ENCODE peak calls at places on chromosomes 12 and 14, in nine cellular contexts. T is IMR-90; U is osteoblast; N is ovary; S is suprapubic skin; D is CD8-positive, alpha-beta T cell; F is foreskin keratinocyte; B is uterus; Q is heart right ventricle. H is an unnamed sample. For H3K4me1, the result is how much of the 10 kb centered on the place peaks cover.

GRCh38 chr12:71007025-71007424 is 86.5 kb upstream of the PTPRR start:
- DNase-seq in N (no peak), T (no peak), U (no peak), F (no peak), D (no peak), Q (no peak), B (no peak), S (no peak), H (no peak)

GRCh38 chr14:96095581-96096476 is 56.7 kb downstream of the C14orf132 start:
- DNase-seq in B (peak), D (no peak), F (peak), T (peak), U (no peak), N (no peak), Q (no peak), S (peak), H (no peak)

GRCh38 chr12:63889236-63889635 is 44.7 kb downstream of the SRGAP1 start:
- DNase-seq in S (no peak), T (peak), Q (no peak), N (no peak), U (peak), F (peak), D (no peak), B (no peak), H (no peak)

GRCh38 chr12:88922816-88923215 is 342.5 kb upstream of the KITLG start:
- DNase-seq in U (peak), T (peak), N (no peak), S (no peak), Q (no peak), B (no peak), D (no peak), F (peak), H (no peak)

GRCh38 chr12:100566887-100567637 is 6.4 kb upstream of the GAS2L3 start:
- DNase-seq in B (no peak), U (peak), S (no peak), T (peak), F (peak), N (no peak), D (no peak), Q (no peak), H (no peak)

GRCh38 chr12:127767631-127768030 is 499.3 kb upstream of the TMEM132C start:
- DNase-seq in Q (no peak), S (no peak), D (no peak), U (no peak), B (no peak), F (no peak), N (no peak), T (no peak), H (no peak)

GRCh38 chr12:54299515-54300266 is 1.1 kb downstream of the NFE2 start:
- DNase-seq in F (peak), T (no peak), S (no peak), B (no peak), Q (no peak), N (no peak), U (peak), D (no peak), H (no peak)

GRCh38 chr12:120836119-120836684 is 68.0 kb downstream of the SPPL3 start:
- DNase-seq in T (no peak), B (no peak), U (no peak), Q (no peak), N (no peak), F (no peak), S (no peak), D (no peak), H (no peak)

GRCh38 chr12:64744422-64745258 is 14.6 kb downstream of the GNS start:
- DNase-seq in S (no peak), Q (no peak), D (no peak), B (no peak), U (no peak), F (peak), N (no peak), T (peak), H (no peak)

GRCh38 chr12:102816816-102817434 is 100.1 kb downstream of the PAH start:
- DNase-seq in F (peak), Q (no peak), B (no peak), D (no peak), T (peak), N (no peak), S (no peak), U (no peak), H (no peak)

GRCh38 chr12:1848741-1849140 is 28.4 kb downstream of the LRTM2 start:
- DNase-seq in Q (no peak), T (no peak), D (no peak), F (no peak), S (no peak), B (no peak), N (no peak), U (no peak), H (no peak)

GRCh38 chr12:10551375-10551774 is 45.7 kb downstream of the EIF2S3B start:
- DNase-seq in N (no peak), D (no peak), U (no peak), T (no peak), F (no peak), S (no peak), Q (peak), B (no peak), H (no peak)

GRCh38 chr12:94322346-94322745 is 137.3 kb downstream of the CEP83 start:
- DNase-seq in N (peak), U (no peak), B (no peak), F (no peak), T (no peak), Q (no peak), D (no peak), S (no peak), H (no peak)

GRCh38 chr12:10126401-10126800 is 3.6 kb downstream of the CLEC7A start:
- DNase-seq in F (no peak), U (no peak), D (no peak), N (no peak), T (no peak), B (no peak), S (no peak), Q (no peak), H (no peak)

GRCh38 chr14:72962829-72963312 is 36.6 kb downstream of the DCAF4 start:
- DNase-seq in T (peak), F (peak), U (peak), B (no peak), Q (no peak), N (no peak), S (no peak), D (no peak), H (no peak)

GRCh38 chr12:40921563-40922163 is 229.4 kb downstream of the CNTN1 start:
- DNase-seq in U (no peak), T (peak), Q (no peak), F (no peak), N (no peak), D (no peak), B (no peak), S (no peak), H (no peak)

GRCh38 chr14:71166434-71166833 is 259.2 kb downstream of the PCNX1 start:
- DNase-seq in B (no peak), Q (no peak), U (peak), T (peak), F (peak), S (peak), N (no peak), D (no peak), H (no peak)

GRCh38 chr14:68401855-68402254 is 391.0 kb downstream of the ZFP36L1 start:
- DNase-seq in S (no peak), N (no peak), Q (no peak), F (no peak), B (no peak), U (no peak), D (no peak), T (no peak), H (no peak)

GRCh38 chr14:68402525-68403101 is 390.3 kb downstream of the ZFP36L1 start:
- DNase-seq in N (no peak), S (no peak), T (no peak), B (no peak), F (no peak), D (no peak), Q (no peak), U (peak), H (no peak)

GRCh38 chr14:68404652-68405183 is 388.1 kb downstream of the ZFP36L1 start:
- DNase-seq in T (peak), B (no peak), D (no peak), Q (no peak), S (no peak), N (no peak), F (peak), U (no peak), H (no peak)

GRCh38 chr14:68403794-68404522 is 388.9 kb downstream of the ZFP36L1 start:
- DNase-seq in B (no peak), N (no peak), S (no peak), D (no peak), U (no peak), F (no peak), T (no peak), Q (no peak), H (no peak)

DNA sequence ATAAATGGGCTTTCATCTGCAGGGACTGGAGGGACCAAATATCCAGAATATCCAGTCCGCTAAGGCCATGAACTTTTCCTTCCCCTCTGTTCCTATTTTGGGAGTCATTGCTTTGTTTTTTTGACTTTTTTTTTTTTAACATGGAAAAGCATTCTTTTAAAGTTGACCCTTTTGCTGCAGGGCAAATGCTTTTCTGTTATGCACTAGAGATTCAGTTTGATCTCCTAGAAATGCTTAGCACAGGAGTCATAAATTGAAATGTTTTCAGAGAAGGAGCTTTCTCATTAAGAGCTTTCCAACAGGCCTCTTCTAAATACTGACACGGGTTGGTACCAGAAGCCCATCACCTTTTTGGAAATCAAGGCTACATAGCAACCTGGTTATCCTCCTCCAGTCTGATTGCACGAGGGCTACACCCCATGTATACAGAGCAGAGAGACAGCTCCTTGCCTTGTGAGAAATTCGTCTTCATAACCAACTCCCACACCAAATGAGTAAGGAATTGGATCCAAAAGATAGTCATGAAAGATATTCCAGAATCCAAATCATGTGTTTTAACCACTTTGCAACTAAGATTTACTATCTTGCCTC is 389.6 kb downstream of the ZFP36L1 start:
- DNase-seq in B (peak), F (no peak), T (no peak), U (no peak), Q (no peak), D (no peak), S (no peak), N (no peak), H (no peak)
- H3K4me1 ChIP-seq in B (under half), F (under half), T (under half), U (under half), Q (half or more), D (under half), S (half or more), N (under half), H (half or more)

GRCh38 chr14:51341338-51341737 is 101.3 kb downstream of the TMX1 start:
- DNase-seq in U (no peak), B (no peak), N (no peak), T (no peak), D (no peak), S (no peak), F (no peak), Q (no peak), H (no peak)

GRCh38 chr14:51336304-51336703 is 96.3 kb downstream of the TMX1 start:
- DNase-seq in F (no peak), B (no peak), S (no peak), U (no peak), N (no peak), Q (no peak), T (no peak), D (no peak), H (no peak)

GRCh38 chr14:51337520-51337919 is 97.5 kb downstream of the TMX1 start:
- DNase-seq in N (no peak), D (no peak), U (no peak), Q (no peak), S (no peak), B (no peak), F (peak), T (no peak), H (no peak)

DNA sequence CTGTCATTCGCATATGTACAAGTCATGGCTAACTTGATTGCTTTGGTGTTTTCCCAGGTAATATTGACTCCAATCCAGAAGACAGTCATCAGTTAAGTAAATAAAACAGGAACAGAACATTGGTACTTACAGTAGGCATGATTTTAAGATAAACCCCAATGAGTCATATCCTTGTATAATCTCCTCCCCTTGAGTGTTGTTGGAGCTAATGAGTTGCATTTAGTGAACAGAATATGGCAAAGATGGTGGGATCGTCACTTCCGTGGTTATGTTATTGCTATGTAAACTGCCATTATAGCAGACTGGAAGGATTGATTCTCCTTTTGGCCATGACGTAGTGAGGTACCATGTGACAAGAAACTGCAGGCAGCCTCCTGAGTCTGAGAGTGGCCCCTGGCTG is 102.2 kb downstream of the TMX1 start:
- DNase-seq in D (no peak), N (no peak), B (no peak), F (peak), Q (no peak), S (no peak), T (peak), U (no peak), H (no peak)
- TF ChIP-seq CTCF in D (no peak), N (no peak), B (no peak), F (no peak), Q (no peak), S (no peak), T (no peak), U (no peak), H (no peak)

GRCh38 chr12:108603743-108604142 is 5.9 kb upstream of the TMEM119 start:
- DNase-seq in F (no peak), T (no peak), S (no peak), B (no peak), D (no peak), N (no peak), U (peak), Q (no peak), H (no peak)
- H3K27ac ChIP-seq in F (no peak), T (no peak), S (no peak), B (no peak), D (no peak), N (no peak), U (no peak), Q (no peak), H (no peak)

GRCh38 chr14:77097006-77097688 is 911 bp upstream of the CIPC start:
- DNase-seq in T (peak), U (peak), N (no peak), D (no peak), Q (no peak), B (no peak), F (peak), S (no peak), H (no peak)

GRCh38 chr14:77099425-77100167 is 1.5 kb downstream of the CIPC start:
- DNase-seq in D (no peak), F (peak), B (no peak), U (no peak), Q (no peak), T (peak), S (no peak), N (no peak), H (no peak)

GRCh38 chr14:77098470-77099353 is 654 bp downstream of the CIPC start:
- DNase-seq in B (peak), D (no peak), T (no peak), U (no peak), Q (peak), F (no peak), S (peak), N (peak), H (peak)

GRCh38 chr14:77100961-77101360 is 2.9 kb downstream of the CIPC start:
- DNase-seq in B (no peak), F (no peak), N (no peak), D (no peak), T (peak), S (no peak), Q (no peak), U (no peak), H (no peak)

GRCh38 chr14:77097689-77098469 is at the start of gene CIPC:
- DNase-seq in U (peak), F (peak), B (peak), Q (peak), D (peak), S (peak), N (peak), T (peak), H (peak)
- H3K4me1 ChIP-seq in U (under half), F (under half), B (under half), Q (half or more), D (under half), S (half or more), N (under half), T (under half), H (under half)

GRCh38 chr14:68951051-68951797 is 27.9 kb downstream of the ACTN1 start:
- DNase-seq in N (peak), F (peak), S (peak), B (peak), T (peak), Q (peak), U (no peak), D (no peak), H (peak)
- TF ChIP-seq CTCF in N (no peak), F (peak), S (no peak), B (no peak), T (no peak), Q (no peak), U (no peak), D (no peak), H (no peak)

GRCh38 chr14:75448209-75448608 is 20.4 kb downstream of the JDP2 start:
- DNase-seq in U (no peak), B (no peak), Q (no peak), N (no peak), D (no peak), T (no peak), F (no peak), S (no peak), H (no peak)

GRCh38 chr14:75452324-75452723 is 24.5 kb downstream of the JDP2 start:
- DNase-seq in N (no peak), Q (peak), F (no peak), U (no peak), T (no peak), D (no peak), S (no peak), B (no peak), H (no peak)

GRCh38 chr14:75452900-75453816 is 25.3 kb downstream of the JDP2 start:
- DNase-seq in B (peak), T (peak), N (peak), F (peak), S (no peak), Q (peak), U (peak), D (no peak), H (no peak)

GRCh38 chr14:75449703-75450102 is 21.9 kb downstream of the JDP2 start:
- DNase-seq in U (no peak), Q (no peak), N (no peak), D (no peak), S (peak), F (no peak), T (no peak), B (no peak), H (no peak)

DNA sequence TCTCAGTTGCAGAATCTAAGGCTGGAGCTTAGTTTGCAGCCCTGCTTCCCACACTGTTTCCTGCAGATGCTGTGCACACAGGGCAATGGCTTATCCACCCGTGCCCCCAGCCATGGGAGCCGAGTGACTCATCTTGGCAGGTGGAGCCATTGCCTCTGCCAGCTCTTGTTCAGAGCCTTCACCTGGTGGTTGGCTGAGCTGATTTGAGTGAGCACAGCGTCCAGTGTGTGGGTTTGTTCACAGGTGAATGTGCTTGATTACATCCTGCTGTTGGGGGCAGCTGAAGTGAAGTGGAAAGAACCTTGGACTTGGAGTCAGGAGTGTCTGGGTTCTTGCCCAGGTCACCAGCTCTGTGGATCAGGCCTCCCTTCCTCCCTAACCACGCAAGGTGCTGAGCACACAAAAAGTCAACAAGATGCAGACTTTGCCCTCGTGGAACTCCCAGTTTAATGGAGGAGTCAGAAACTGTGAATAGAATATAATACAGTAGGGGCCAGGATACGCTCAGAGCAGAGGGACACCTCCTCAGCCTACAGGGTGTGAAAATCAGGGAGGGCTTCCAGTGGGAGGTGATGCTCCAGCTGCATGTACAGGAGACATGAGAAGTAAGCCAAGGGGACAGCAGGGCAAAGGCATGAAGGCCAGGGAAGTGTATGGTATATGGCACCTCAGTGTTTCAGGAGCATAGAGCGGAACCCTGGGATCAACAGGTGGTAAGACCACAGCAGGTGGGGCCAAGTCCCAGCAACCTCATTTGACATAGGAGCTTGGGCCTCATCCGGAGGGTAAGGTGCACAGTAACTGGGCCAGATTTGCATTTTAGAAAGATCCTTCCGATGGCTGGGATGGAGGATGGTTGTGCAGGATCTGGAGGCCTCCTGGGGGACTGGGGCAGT is 22.8 kb downstream of the JDP2 start:
- DNase-seq in B (peak), U (no peak), F (peak), T (peak), D (no peak), N (peak), S (no peak), Q (peak), H (no peak)
- H3K27ac ChIP-seq in B (peak), U (no peak), F (no peak), T (no peak), D (no peak), N (no peak), S (peak), Q (no peak), H (peak)

DNA sequence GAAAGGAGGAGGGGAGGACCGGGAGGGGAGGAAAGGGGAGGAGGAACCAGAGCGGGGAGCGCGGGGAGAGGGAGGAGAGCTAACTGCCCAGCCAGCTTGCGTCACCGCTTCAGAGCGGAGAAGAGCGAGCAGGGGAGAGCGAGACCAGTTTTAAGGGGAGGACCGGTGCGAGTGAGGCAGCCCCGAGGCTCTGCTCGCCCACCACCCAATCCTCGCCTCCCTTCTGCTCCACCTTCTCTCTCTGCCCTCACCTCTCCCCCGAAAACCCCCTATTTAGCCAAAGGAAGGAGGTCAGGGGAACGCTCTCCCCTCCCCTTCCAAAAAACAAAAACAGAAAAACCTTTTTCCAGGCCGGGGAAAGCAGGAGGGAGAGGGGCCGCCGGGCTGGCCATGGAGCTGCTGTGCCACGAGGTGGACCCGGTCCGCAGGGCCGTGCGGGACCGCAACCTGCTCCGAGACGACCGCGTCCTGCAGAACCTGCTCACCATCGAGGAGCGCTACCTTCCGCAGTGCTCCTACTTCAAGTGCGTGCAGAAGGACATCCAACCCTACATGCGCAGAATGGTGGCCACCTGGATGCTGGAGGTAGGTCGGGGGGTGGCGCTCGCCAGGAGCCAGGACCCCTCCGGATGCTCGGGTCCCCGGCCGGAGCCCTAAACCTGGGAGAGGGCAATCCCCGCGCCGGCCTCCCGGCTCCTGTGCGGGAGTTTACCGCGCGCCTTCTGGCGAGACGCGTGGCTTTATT is at the start of gene CCND2:
- DNase-seq in S (peak), D (peak), N (peak), F (peak), Q (peak), B (peak), T (peak), U (peak), H (peak)
- H3K4me1 ChIP-seq in S (half or more), D (under half), N (under half), F (under half), Q (half or more), B (under half), T (under half), U (under half), H (under half)